ENCODE peak calls at places on chromosomes 3 and 15, in five cellular contexts. One of them, this sample, is unnamed.

GRCh38 chr3:105473521-105474223 is 107.0 kb downstream of the ALCAM start:
- DNase-seq in AG10803: peak; percentile 97
- DNase-seq in lower leg skin: no peak
- DNase-seq in bronchial epithelial cell: peak; percentile 59
- DNase-seq in stimulated activated CD4-positive, alpha-beta T cell treated with anti-CD3 and anti-CD28 coated beads, Interleukin-2, amount 100 ng/mL, for 48 hours: no peak
- DNase-seq in this sample: peak; percentile 76

GRCh38 chr3:150142936-150143335 is 172.2 kb upstream of the PFN2 start:
- DNase-seq in stimulated activated CD4-positive, alpha-beta T cell treated with anti-CD3 and anti-CD28 coated beads, Interleukin-2, amount 100 ng/mL, for 48 hours: no peak
- DNase-seq in bronchial epithelial cell: no peak
- DNase-seq in AG10803: peak; percentile 58
- DNase-seq in lower leg skin: no peak
- DNase-seq in this sample: peak; percentile 22

GRCh38 chr15:69100821-69101220 is 59.6 kb upstream of the GLCE start:
- DNase-seq in lower leg skin: no peak
- DNase-seq in AG10803: no peak
- DNase-seq in stimulated activated CD4-positive, alpha-beta T cell treated with anti-CD3 and anti-CD28 coated beads, Interleukin-2, amount 100 ng/mL, for 48 hours: no peak
- DNase-seq in bronchial epithelial cell: no peak
- DNase-seq in this sample: no peak

GRCh38 chr3:153151037-153151436 is 11.0 kb upstream of the RAP2B start:
- DNase-seq in AG10803: no peak
- DNase-seq in bronchial epithelial cell: no peak
- DNase-seq in stimulated activated CD4-positive, alpha-beta T cell treated with anti-CD3 and anti-CD28 coated beads, Interleukin-2, amount 100 ng/mL, for 48 hours: no peak
- DNase-seq in lower leg skin: no peak
- DNase-seq in this sample: no peak

GRCh38 chr3:42884324-42884723 is 8.6 kb upstream of the CYP8B1 start:
- DNase-seq in AG10803: no peak
- DNase-seq in stimulated activated CD4-positive, alpha-beta T cell treated with anti-CD3 and anti-CD28 coated beads, Interleukin-2, amount 100 ng/mL, for 48 hours: no peak
- DNase-seq in bronchial epithelial cell: no peak
- DNase-seq in lower leg skin: no peak
- DNase-seq in this sample: no peak

GRCh38 chr15:76339302-76340197 is 3.0 kb downstream of the ISL2 start:
- DNase-seq in bronchial epithelial cell: no peak
- DNase-seq in AG10803: no peak
- DNase-seq in stimulated activated CD4-positive, alpha-beta T cell treated with anti-CD3 and anti-CD28 coated beads, Interleukin-2, amount 100 ng/mL, for 48 hours: no peak
- DNase-seq in lower leg skin: peak; percentile 82
- DNase-seq in this sample: peak; percentile 51

GRCh38 chr15:96354731-96355560 is 24.4 kb downstream of the NR2F2 start:
- DNase-seq in lower leg skin: no peak
- DNase-seq in AG10803: peak; percentile 86
- DNase-seq in stimulated activated CD4-positive, alpha-beta T cell treated with anti-CD3 and anti-CD28 coated beads, Interleukin-2, amount 100 ng/mL, for 48 hours: no peak
- DNase-seq in bronchial epithelial cell: peak; percentile 76
- DNase-seq in this sample: peak; percentile 72

GRCh38 chr15:67033012-67033411 is 32.4 kb upstream of the SMAD3 start:
- DNase-seq in stimulated activated CD4-positive, alpha-beta T cell treated with anti-CD3 and anti-CD28 coated beads, Interleukin-2, amount 100 ng/mL, for 48 hours: no peak
- DNase-seq in lower leg skin: no peak
- DNase-seq in AG10803: no peak
- DNase-seq in bronchial epithelial cell: no peak
- DNase-seq in this sample: no peak

GRCh38 chr3:101466465-101467309 is 46.3 kb downstream of the SENP7 start:
- DNase-seq in AG10803: no peak
- DNase-seq in bronchial epithelial cell: peak; percentile 22
- DNase-seq in stimulated activated CD4-positive, alpha-beta T cell treated with anti-CD3 and anti-CD28 coated beads, Interleukin-2, amount 100 ng/mL, for 48 hours: peak; percentile 59
- DNase-seq in lower leg skin: no peak
- DNase-seq in this sample: no peak

GRCh38 chr3:150912501-150912900 is 7.3 kb upstream of the MINDY4B start:
- DNase-seq in bronchial epithelial cell: no peak
- DNase-seq in stimulated activated CD4-positive, alpha-beta T cell treated with anti-CD3 and anti-CD28 coated beads, Interleukin-2, amount 100 ng/mL, for 48 hours: no peak
- DNase-seq in AG10803: no peak
- DNase-seq in lower leg skin: no peak
- DNase-seq in this sample: no peak

This sample was measured in AG20443.